ENCODE peak calls at places on chromosomes 13 and 19, in ten cellular contexts. V is upper lobe of left lung, L is Peyer's patch, I is pancreas, W is thoracic aorta, R is IMR-90, Z is fibroblast of lung, E is ascending aorta, O is psoas muscle, F is stomach. C is an unnamed sample.
A peak's percentile ranks its signal among the peaks of the same experiment; 100 is the strongest.

GRCh38 chr13:96279904-96280303 is 190.0 kb downstream of the HS6ST3 start:
- DNase-seq in V (no peak), L (no peak), I (no peak), W (no peak), R (no peak), Z (no peak), E (no peak), O (no peak), F (no peak), C (no peak)

GRCh38 chr19:10112895-10113591 is 1.6 kb downstream of the P2RY11 start:
- DNase-seq in V (peak; percentile 50), L (peak; percentile 75), I (peak; percentile 59), W (no peak), R (no peak), Z (no peak), E (no peak), O (peak; percentile 77), F (peak; percentile 64), C (peak; percentile 94)

GRCh38 chr13:25174304-25174703 is 2.2 kb upstream of the AMER2 start:
- DNase-seq in V (no peak), L (no peak), I (no peak), W (no peak), R (no peak), Z (no peak), E (no peak), O (no peak), F (no peak), C (no peak)

GRCh38 chr13:59409211-59409610 is 754.5 kb downstream of the DIAPH3 start:
- DNase-seq in V (no peak), L (no peak), I (peak; percentile 86), W (no peak), R (peak; percentile 58), Z (peak; percentile 77), E (no peak), O (no peak), F (peak; percentile 84), C (peak; percentile 60)

GRCh38 chr13:36673838-36674326 is at the start of gene SERTM1:
- DNase-seq in V (no peak), L (no peak), I (no peak), W (no peak), R (no peak), Z (no peak), E (no peak), O (peak; percentile 40), F (no peak), C (peak; percentile 93)

GRCh38 chr13:46905249-46905648 is 8.4 kb upstream of the HTR2A start:
- DNase-seq in V (no peak), L (no peak), I (no peak), W (no peak), R (peak; percentile 26), Z (peak; percentile 41), E (no peak), O (no peak), F (no peak), C (no peak)

GRCh38 chr13:90838561-90838960 is 508.9 kb upstream of the MIR17HG start:
- DNase-seq in V (no peak), L (no peak), I (no peak), W (no peak), R (no peak), Z (no peak), E (no peak), O (no peak), F (no peak), C (no peak)

GRCh38 chr19:16779539-16780163 is 49.5 kb upstream of the SIN3B start:
- DNase-seq in V (no peak), L (no peak), I (no peak), W (no peak), R (no peak), Z (peak; percentile 9), E (no peak), O (no peak), F (no peak), C (no peak)

GRCh38 chr13:107650081-107650701 is 565.1 kb downstream of the LIG4 start:
- DNase-seq in V (peak; percentile 40), L (no peak), I (peak; percentile 8), W (no peak), R (peak; percentile 62), Z (peak; percentile 68), E (no peak), O (peak; percentile 55), F (peak; percentile 53), C (peak; percentile 92)

GRCh38 chr13:36395280-36395679 is 37.0 kb upstream of the CCNA1 start:
- DNase-seq in V (no peak), L (no peak), I (no peak), W (no peak), R (peak; percentile 66), Z (peak; percentile 81), E (no peak), O (no peak), F (no peak), C (no peak)

GRCh38 chr13:28564030-28564429 is 69.1 kb upstream of the FLT1 start:
- DNase-seq in V (peak; percentile 88), L (no peak), I (no peak), W (no peak), R (no peak), Z (no peak), E (no peak), O (no peak), F (no peak), C (no peak)

GRCh38 chr19:54190942-54191670 is at the start of gene TSEN34:
- DNase-seq in V (peak; percentile 93), L (peak; percentile 90), I (peak; percentile 88), W (no peak), R (peak; percentile 75), Z (peak; percentile 84), E (peak; percentile 82), O (no peak), F (peak; percentile 91), C (peak; percentile 94)

GRCh38 chr13:74562381-74562780 is 428.2 kb upstream of the KLF12 start:
- DNase-seq in V (no peak), L (no peak), I (no peak), W (no peak), R (peak; percentile 1), Z (no peak), E (no peak), O (no peak), F (no peak), C (no peak)

GRCh38 chr19:5707576-5708575 is 12.1 kb downstream of the LONP1 start:
- DNase-seq in V (no peak), L (no peak), I (no peak), W (no peak), R (no peak), Z (no peak), E (no peak), O (no peak), F (no peak), C (no peak)

GRCh38 chr19:2523630-2524311 is 47.8 kb downstream of the GADD45B start:
- DNase-seq in V (no peak), L (no peak), I (no peak), W (peak; percentile 62), R (peak; percentile 41), Z (no peak), E (peak; percentile 85), O (no peak), F (no peak), C (no peak)

GRCh38 chr19:11096210-11096841 is 7.1 kb downstream of the LDLR start:
- DNase-seq in V (peak; percentile 44), L (no peak), I (no peak), W (no peak), R (peak; percentile 47), Z (peak; percentile 82), E (peak; percentile 75), O (peak; percentile 73), F (no peak), C (no peak)

GRCh38 chr13:107553838-107554237 is 661.5 kb downstream of the LIG4 start:
- DNase-seq in V (no peak), L (no peak), I (no peak), W (no peak), R (peak; percentile 69), Z (peak; percentile 42), E (no peak), O (no peak), F (no peak), C (no peak)

GRCh38 chr13:60838581-60838980 is 441.6 kb downstream of the TDRD3 start:
- DNase-seq in V (no peak), L (no peak), I (no peak), W (no peak), R (no peak), Z (no peak), E (no peak), O (no peak), F (no peak), C (no peak)

GRCh38 chr19:11281336-11282049 is 14.5 kb upstream of the TSPAN16 start:
- DNase-seq in V (no peak), L (no peak), I (no peak), W (no peak), R (no peak), Z (no peak), E (no peak), O (no peak), F (no peak), C (no peak)

GRCh38 chr13:39600766-39601165 is 2.2 kb downstream of the LHFPL6 start:
- DNase-seq in V (no peak), L (no peak), I (no peak), W (peak; percentile 4), R (no peak), Z (no peak), E (peak; percentile 72), O (no peak), F (no peak), C (peak; percentile 86)

GRCh38 chr19:31289976-31290375 is 59.3 kb downstream of the TSHZ3 start:
- DNase-seq in V (no peak), L (no peak), I (no peak), W (no peak), R (no peak), Z (no peak), E (no peak), O (no peak), F (no peak), C (no peak)

GRCh38 chr13:113742000-113742441 is 17.0 kb upstream of the TMEM255B start:
- DNase-seq in V (peak; percentile 67), L (no peak), I (no peak), W (no peak), R (peak; percentile 50), Z (peak; percentile 78), E (no peak), O (no peak), F (peak; percentile 40), C (peak; percentile 80)
- TF ChIP-seq CTCF in V (no peak), L (no peak), I (no peak), W (no peak), R (peak; percentile 16), Z (peak; percentile 40), E (no peak), O (no peak), F (no peak), C (peak; percentile 70)

GRCh38 chr13:48547663-48548092 is 14.8 kb upstream of the RCBTB2 start:
- DNase-seq in V (no peak), L (no peak), I (no peak), W (no peak), R (no peak), Z (no peak), E (no peak), O (no peak), F (no peak), C (no peak)
- H3K36me3 ChIP-seq in V (no peaks in the 10 kb centered on the region), L (no peaks in the 10 kb centered on the region), I (no peaks in the 10 kb centered on the region), W (no peaks in the 10 kb centered on the region), R (no peaks in the 10 kb centered on the region), Z (no peaks in the 10 kb centered on the region), E (no peaks in the 10 kb centered on the region), O (no peaks in the 10 kb centered on the region), F (no peaks in the 10 kb centered on the region), C (no peaks in the 10 kb centered on the region)

GRCh38 chr19:50190439-50190891 is 13.0 kb upstream of the MYH14 start:
- DNase-seq in V (no peak), L (no peak), I (no peak), W (no peak), R (no peak), Z (no peak), E (no peak), O (no peak), F (peak; percentile 60), C (no peak)
- H3K27me3 ChIP-seq in V (no peaks in the 10 kb centered on the region), L (no peaks in the 10 kb centered on the region), I (no peaks in the 10 kb centered on the region), W (no peaks in the 10 kb centered on the region), R (no peaks in the 10 kb centered on the region), Z (no peaks in the 10 kb centered on the region), E (no peaks in the 10 kb centered on the region), O (no peaks in the 10 kb centered on the region), F (no peaks in the 10 kb centered on the region), C (no peaks in the 10 kb centered on the region)

GRCh38 chr13:50123862-50124535 is 108.8 kb downstream of the KCNRG start:
- DNase-seq in V (peak; percentile 97), L (peak; percentile 78), I (peak; percentile 72), W (peak; percentile 81), R (peak; percentile 97), Z (peak; percentile 78), E (peak; percentile 98), O (peak; percentile 94), F (peak; percentile 79), C (peak; percentile 88)
- TF ChIP-seq CTCF in V (peak; percentile 11), L (no peak), I (no peak), W (no peak), R (peak; percentile 13), Z (no peak), E (no peak), O (no peak), F (no peak), C (peak; percentile 19)

C was measured in endodermal cell.